ENCODE peak calls at places on chromosomes 11 and 22, in four cellular contexts. One of them, this sample, is unnamed.

GRCh38 chr11:67441082-67441683 is 2.1 kb downstream of the CORO1B start:
- DNase-seq in mesendoderm: no peak
- DNase-seq in DND-41: peak; percentile 18
- DNase-seq in neural progenitor cell: no peak
- DNase-seq in this sample: no peak

GRCh38 chr22:42368379-42369249 is 63.6 kb downstream of the NFAM1 start:
- DNase-seq in neural progenitor cell: peak; percentile 76
- DNase-seq in DND-41: peak; percentile 11
- DNase-seq in mesendoderm: no peak
- DNase-seq in this sample: peak; percentile 9

GRCh38 chr22:50257451-50258360 is 3.8 kb downstream of the MAPK12 start:
- DNase-seq in neural progenitor cell: no peak
- DNase-seq in DND-41: no peak
- DNase-seq in mesendoderm: peak; percentile 67
- DNase-seq in this sample: no peak

GRCh38 chr11:76524461-76524860 is 79.6 kb downstream of the EMSY start:
- DNase-seq in neural progenitor cell: no peak
- DNase-seq in DND-41: no peak
- DNase-seq in mesendoderm: no peak
- DNase-seq in this sample: no peak

GRCh38 chr11:14414470-14415461 is 55.8 kb upstream of the RRAS2 start:
- DNase-seq in mesendoderm: peak; percentile 56
- DNase-seq in DND-41: peak; percentile 96
- DNase-seq in neural progenitor cell: no peak
- DNase-seq in this sample: peak; percentile 49

GRCh38 chr11:12202911-12203310 is 92.5 kb downstream of the MICAL2 start:
- DNase-seq in DND-41: no peak
- DNase-seq in neural progenitor cell: no peak
- DNase-seq in mesendoderm: no peak
- DNase-seq in this sample: no peak

GRCh38 chr11:104526006-104526405 is 362.1 kb upstream of the PDGFD start:
- DNase-seq in DND-41: no peak
- DNase-seq in neural progenitor cell: no peak
- DNase-seq in mesendoderm: no peak
- DNase-seq in this sample: no peak

GRCh38 chr11:118241191-118242098 is 10.7 kb downstream of the MPZL3 start:
- DNase-seq in DND-41: no peak
- DNase-seq in neural progenitor cell: no peak
- DNase-seq in mesendoderm: peak; percentile 38
- DNase-seq in this sample: peak; percentile 69

GRCh38 chr11:92627615-92628201 is 341.7 kb upstream of the MTNR1B start:
- DNase-seq in neural progenitor cell: no peak
- DNase-seq in DND-41: no peak
- DNase-seq in mesendoderm: no peak
- DNase-seq in this sample: peak; percentile 18

GRCh38 chr11:94926698-94927237 is 46.6 kb downstream of the CWC15 start:
- DNase-seq in neural progenitor cell: no peak
- DNase-seq in DND-41: no peak
- DNase-seq in mesendoderm: peak; percentile 73
- DNase-seq in this sample: peak; percentile 84

GRCh38 chr11:111548542-111548941 is 8.0 kb downstream of the LAYN start:
- DNase-seq in DND-41: no peak
- DNase-seq in mesendoderm: no peak
- DNase-seq in neural progenitor cell: no peak
- DNase-seq in this sample: no peak

GRCh38 chr11:82229346-82229745 is 504.3 kb downstream of the FAM181B start:
- DNase-seq in mesendoderm: peak; percentile 53
- DNase-seq in DND-41: no peak
- DNase-seq in neural progenitor cell: peak; percentile 40
- DNase-seq in this sample: peak; percentile 50

GRCh38 chr11:15800121-15800800 is 556.1 kb downstream of the SOX6 start:
- DNase-seq in mesendoderm: peak; percentile 16
- DNase-seq in DND-41: no peak
- DNase-seq in neural progenitor cell: no peak
- DNase-seq in this sample: peak; percentile 57

GRCh38 chr11:92972248-92972647 is 2.8 kb downstream of the MTNR1B start:
- DNase-seq in neural progenitor cell: no peak
- DNase-seq in mesendoderm: no peak
- DNase-seq in DND-41: no peak
- DNase-seq in this sample: no peak

GRCh38 chr22:41288245-41288946 is 2.4 kb upstream of the RANGAP1 start:
- DNase-seq in DND-41: no peak
- DNase-seq in neural progenitor cell: no peak
- DNase-seq in mesendoderm: peak; percentile 96
- DNase-seq in this sample: peak; percentile 82

GRCh38 chr11:30244255-30244654 is 13.4 kb downstream of the FSHB start:
- DNase-seq in neural progenitor cell: no peak
- DNase-seq in DND-41: no peak
- DNase-seq in mesendoderm: peak; percentile 28
- DNase-seq in this sample: peak; percentile 48

GRCh38 chr11:12426176-12426575 is 48.8 kb downstream of the PARVA start:
- DNase-seq in DND-41: no peak
- DNase-seq in neural progenitor cell: no peak
- DNase-seq in mesendoderm: no peak
- DNase-seq in this sample: no peak

GRCh38 chr11:105619556-105619955 is 9.7 kb downstream of the GRIA4 start:
- DNase-seq in neural progenitor cell: no peak
- DNase-seq in DND-41: no peak
- DNase-seq in mesendoderm: no peak
- DNase-seq in this sample: no peak

GRCh38 chr11:3091081-3091845 is 34.0 kb upstream of the CARS1 start:
- DNase-seq in mesendoderm: no peak
- DNase-seq in neural progenitor cell: no peak
- DNase-seq in DND-41: peak; percentile 19
- DNase-seq in this sample: no peak

GRCh38 chr22:48841881-48842582 is 985.6 kb downstream of the BRD1 start:
- DNase-seq in DND-41: no peak
- DNase-seq in neural progenitor cell: no peak
- DNase-seq in mesendoderm: no peak
- DNase-seq in this sample: no peak

GRCh38 chr11:92380882-92381281 is 156.3 kb downstream of the FAT3 start:
- DNase-seq in neural progenitor cell: no peak
- DNase-seq in DND-41: no peak
- DNase-seq in mesendoderm: no peak
- DNase-seq in this sample: peak; percentile 78

GRCh38 chr22:21068681-21069276 is 23.0 kb downstream of the LRRC74B start:
- DNase-seq in DND-41: no peak
- DNase-seq in neural progenitor cell: peak; percentile 36
- DNase-seq in mesendoderm: peak; percentile 43
- DNase-seq in this sample: no peak

GRCh38 chr22:42313804-42314581 is 43.5 kb upstream of the TCF20 start:
- DNase-seq in mesendoderm: peak; percentile 94
- DNase-seq in neural progenitor cell: peak; percentile 91
- DNase-seq in DND-41: no peak
- DNase-seq in this sample: no peak

GRCh38 chr11:127006311-127006710 is 5.7 kb upstream of the KIRREL3 start:
- DNase-seq in mesendoderm: no peak
- DNase-seq in DND-41: no peak
- DNase-seq in neural progenitor cell: no peak
- DNase-seq in this sample: peak; percentile 70

GRCh38 chr11:3222941-3223905 is 4.6 kb upstream of the MRGPRG start:
- DNase-seq in neural progenitor cell: no peak
- DNase-seq in mesendoderm: no peak
- DNase-seq in DND-41: peak; percentile 83
- DNase-seq in this sample: no peak

GRCh38 chr11:69002101-69002742 is 10.8 kb downstream of the MRGPRF start:
- DNase-seq in mesendoderm: no peak
- DNase-seq in DND-41: no peak
- DNase-seq in neural progenitor cell: no peak
- DNase-seq in this sample: peak; percentile 43

GRCh38 chr22:37626144-37626543 is 13.3 kb upstream of the SH3BP1 start:
- DNase-seq in neural progenitor cell: no peak
- DNase-seq in mesendoderm: no peak
- DNase-seq in DND-41: no peak
- DNase-seq in this sample: no peak

GRCh38 chr11:34837246-34837856 is 78.8 kb downstream of the APIP start:
- DNase-seq in mesendoderm: peak; percentile 68
- DNase-seq in DND-41: no peak
- DNase-seq in neural progenitor cell: no peak
- DNase-seq in this sample: no peak

GRCh38 chr11:11574373-11574772 is 47.4 kb downstream of the GALNT18 start:
- DNase-seq in neural progenitor cell: no peak
- DNase-seq in DND-41: no peak
- DNase-seq in mesendoderm: no peak
- DNase-seq in this sample: no peak

GRCh38 chr11:27514558-27514957 is 8.0 kb upstream of the LIN7C start:
- DNase-seq in DND-41: no peak
- DNase-seq in mesendoderm: no peak
- DNase-seq in neural progenitor cell: no peak
- DNase-seq in this sample: peak; percentile 85

GRCh38 chr11:58011771-58012170 is 11.9 kb upstream of the OR9Q1 start:
- DNase-seq in mesendoderm: no peak
- DNase-seq in DND-41: no peak
- DNase-seq in neural progenitor cell: no peak
- DNase-seq in this sample: no peak

GRCh38 chr11:40388097-40388818 is 1071.2 kb downstream of the LRRC4C start:
- DNase-seq in DND-41: no peak
- DNase-seq in neural progenitor cell: no peak
- DNase-seq in mesendoderm: no peak
- DNase-seq in this sample: peak; percentile 10

GRCh38 chr11:131656839-131657211 is 286.4 kb downstream of the NTM start:
- DNase-seq in mesendoderm: peak; percentile 82
- DNase-seq in DND-41: no peak
- DNase-seq in neural progenitor cell: peak; percentile 41
- DNase-seq in this sample: no peak

GRCh38 chr11:131658952-131659351 is 288.5 kb downstream of the NTM start:
- DNase-seq in mesendoderm: no peak
- DNase-seq in DND-41: peak; percentile 39
- DNase-seq in neural progenitor cell: no peak
- DNase-seq in this sample: no peak

GRCh38 chr11:131659931-131660330 is 289.5 kb downstream of the NTM start:
- DNase-seq in DND-41: no peak
- DNase-seq in mesendoderm: no peak
- DNase-seq in neural progenitor cell: no peak
- DNase-seq in this sample: no peak

GRCh38 chr11:131656179-131656838 is 285.9 kb downstream of the NTM start:
- DNase-seq in DND-41: no peak
- DNase-seq in neural progenitor cell: no peak
- DNase-seq in mesendoderm: peak; percentile 91
- DNase-seq in this sample: no peak

DNA sequence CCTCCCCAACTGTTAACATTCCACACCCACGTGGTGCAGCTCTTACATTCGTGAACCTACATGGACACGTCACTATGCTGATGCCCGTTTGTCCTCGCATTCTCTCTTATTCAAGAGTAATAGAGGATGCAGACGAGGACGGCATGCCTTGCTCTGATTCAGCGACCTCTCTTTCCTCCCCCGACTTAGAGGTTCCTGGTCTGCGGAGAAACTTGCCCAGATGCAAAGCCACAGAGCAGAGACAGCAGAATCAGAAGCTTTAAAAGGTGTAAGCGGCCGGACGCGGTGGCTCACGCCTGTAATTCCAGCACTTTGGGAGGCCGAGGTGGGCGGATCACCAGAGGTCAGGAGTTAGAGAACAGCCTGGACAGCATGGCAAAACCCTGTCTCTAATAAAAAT is 288.0 kb downstream of the NTM start:
- DNase-seq in neural progenitor cell: no peak
- DNase-seq in mesendoderm: no peak
- DNase-seq in DND-41: no peak
- DNase-seq in this sample: no peak
- H3K4me1 ChIP-seq in neural progenitor cell: peaks cover 54% of the 10 kb centered on the region
- H3K4me1 ChIP-seq in mesendoderm: peaks cover 31% of the 10 kb centered on the region
- H3K4me1 ChIP-seq in DND-41: peaks cover 64% of the 10 kb centered on the region
- H3K4me1 ChIP-seq in this sample: peaks cover 17% of the 10 kb centered on the region

GRCh38 chr11:1819115-1819514 is 15.7 kb upstream of the SYT8 start:
- DNase-seq in neural progenitor cell: no peak
- DNase-seq in DND-41: no peak
- DNase-seq in mesendoderm: no peak
- DNase-seq in this sample: no peak
- H3K79me2 ChIP-seq in neural progenitor cell: no peaks in the 10 kb centered on the region
- H3K79me2 ChIP-seq in DND-41: no peaks in the 10 kb centered on the region
- H3K79me2 ChIP-seq in mesendoderm: no peaks in the 10 kb centered on the region
- H3K79me2 ChIP-seq in this sample: no peaks in the 10 kb centered on the region

GRCh38 chr11:6610591-6610990 is 1.4 kb downstream of the TAF10 start:
- DNase-seq in neural progenitor cell: no peak
- DNase-seq in DND-41: no peak
- DNase-seq in mesendoderm: no peak
- DNase-seq in this sample: no peak
- H3K9ac ChIP-seq in neural progenitor cell: no peak overlapping the region
- H3K9ac ChIP-seq in DND-41: peak overlapping the region; percentile 72
- H3K9ac ChIP-seq in mesendoderm: peak overlapping the region; percentile 91
- H3K9ac ChIP-seq in this sample: peak overlapping the region; percentile 80

DNA sequence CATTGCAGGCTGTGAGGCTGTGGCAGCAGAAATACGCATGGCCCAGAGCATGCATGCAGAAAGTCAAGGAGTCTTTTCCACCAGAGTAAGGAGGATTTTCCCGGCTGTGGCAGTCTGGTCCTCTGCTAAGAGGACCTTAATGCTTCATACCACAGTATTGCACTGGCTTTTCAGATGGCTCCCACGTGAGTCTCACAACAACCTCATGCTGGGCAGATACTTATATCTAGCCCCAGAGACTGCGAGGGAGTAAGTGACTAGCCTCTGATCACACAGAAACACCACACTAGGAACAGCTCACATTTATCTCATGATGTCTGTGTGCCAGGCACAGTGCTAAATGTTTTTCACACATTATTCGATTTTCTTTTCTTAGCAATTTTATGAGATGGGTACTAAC is 8.0 kb downstream of the CRY2 start:
- DNase-seq in neural progenitor cell: no peak
- DNase-seq in mesendoderm: no peak
- DNase-seq in DND-41: no peak
- DNase-seq in this sample: peak; percentile 42
- H3K4me1 ChIP-seq in neural progenitor cell: peaks cover 17% of the 10 kb centered on the region
- H3K4me1 ChIP-seq in mesendoderm: peaks cover 5% of the 10 kb centered on the region
- H3K4me1 ChIP-seq in DND-41: no peaks in the 10 kb centered on the region
- H3K4me1 ChIP-seq in this sample: peaks cover 57% of the 10 kb centered on the region

GRCh38 chr11:61888043-61888442 is 3.3 kb downstream of the FADS3 start:
- DNase-seq in DND-41: no peak
- DNase-seq in neural progenitor cell: no peak
- DNase-seq in mesendoderm: peak; percentile 57
- DNase-seq in this sample: peak; percentile 95

GRCh38 chr11:61888590-61888989 is 2.8 kb downstream of the FADS3 start:
- DNase-seq in DND-41: no peak
- DNase-seq in mesendoderm: no peak
- DNase-seq in neural progenitor cell: no peak
- DNase-seq in this sample: peak; percentile 6

GRCh38 chr11:61885784-61886580 is 5.4 kb downstream of the FADS3 start:
- DNase-seq in neural progenitor cell: no peak
- DNase-seq in mesendoderm: peak; percentile 55
- DNase-seq in DND-41: no peak
- DNase-seq in this sample: no peak

GRCh38 chr11:61885166-61885778 is 6.1 kb downstream of the FADS3 start:
- DNase-seq in DND-41: no peak
- DNase-seq in mesendoderm: peak; percentile 53
- DNase-seq in neural progenitor cell: peak; percentile 23
- DNase-seq in this sample: peak; percentile 16

DNA sequence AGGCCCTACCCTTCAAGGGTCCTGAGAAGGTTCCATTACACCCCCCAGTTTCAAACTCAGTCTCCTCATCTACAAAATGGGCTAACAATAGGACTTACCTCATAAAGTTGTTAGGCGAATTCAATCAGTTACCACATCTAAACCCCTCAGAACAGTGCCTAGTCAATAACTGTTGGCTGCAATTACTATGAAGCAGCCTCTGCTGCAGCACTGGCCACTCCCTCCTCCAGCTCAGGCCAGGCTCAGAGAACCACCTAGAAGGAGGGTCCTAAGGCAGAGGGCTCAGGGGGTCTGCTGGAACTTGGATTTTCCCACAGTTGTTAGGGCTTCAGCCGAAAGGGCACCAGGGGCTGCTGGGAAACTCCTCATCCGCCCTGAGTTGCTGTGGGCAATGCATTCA is 4.7 kb downstream of the FADS3 start:
- DNase-seq in neural progenitor cell: no peak
- DNase-seq in DND-41: no peak
- DNase-seq in mesendoderm: no peak
- DNase-seq in this sample: no peak
- H3K79me2 ChIP-seq in neural progenitor cell: no peaks in the 10 kb centered on the region
- H3K79me2 ChIP-seq in DND-41: no peaks in the 10 kb centered on the region
- H3K79me2 ChIP-seq in mesendoderm: no peaks in the 10 kb centered on the region
- H3K79me2 ChIP-seq in this sample: peaks cover 78% of the 10 kb centered on the region